ENCODE peak calls at places on chromosome 7, in seven cellular contexts. One of them, this sample, is unnamed.

GRCh38 chr7:45721949-45722598 is 147.9 kb downstream of the ADCY1 start:
- DNase-seq in heart right ventricle: no peak
- DNase-seq in stomach: no peak
- DNase-seq in CD4-positive, alpha-beta T cell: no peak
- DNase-seq in SK-N-SH: peak
- DNase-seq in HCT116: no peak
- DNase-seq in endothelial cell: no peak
- DNase-seq in this sample: no peak

GRCh38 chr7:65269150-65269856 is 104.4 kb upstream of the ZNF92 start:
- DNase-seq in heart right ventricle: peak
- DNase-seq in stomach: no peak
- DNase-seq in CD4-positive, alpha-beta T cell: peak
- DNase-seq in SK-N-SH: peak
- DNase-seq in HCT116: peak
- DNase-seq in endothelial cell: peak
- DNase-seq in this sample: peak

GRCh38 chr7:26372211-26372610 is 80.5 kb downstream of the SNX10 start:
- DNase-seq in heart right ventricle: no peak
- DNase-seq in stomach: no peak
- DNase-seq in CD4-positive, alpha-beta T cell: no peak
- DNase-seq in SK-N-SH: no peak
- DNase-seq in HCT116: no peak
- DNase-seq in endothelial cell: no peak
- DNase-seq in this sample: no peak

GRCh38 chr7:50748472-50748871 is 34.2 kb downstream of the GRB10 start:
- DNase-seq in heart right ventricle: no peak
- DNase-seq in stomach: no peak
- DNase-seq in CD4-positive, alpha-beta T cell: no peak
- DNase-seq in SK-N-SH: no peak
- DNase-seq in HCT116: no peak
- DNase-seq in endothelial cell: no peak
- DNase-seq in this sample: no peak

GRCh38 chr7:155230169-155230593 is 67.5 kb upstream of the INSIG1 start:
- DNase-seq in heart right ventricle: peak
- DNase-seq in stomach: no peak
- DNase-seq in CD4-positive, alpha-beta T cell: no peak
- DNase-seq in SK-N-SH: no peak
- DNase-seq in HCT116: peak
- DNase-seq in endothelial cell: no peak
- DNase-seq in this sample: no peak

GRCh38 chr7:25846722-25847121 is 305.3 kb upstream of the NFE2L3 start:
- DNase-seq in heart right ventricle: peak
- DNase-seq in stomach: peak
- DNase-seq in CD4-positive, alpha-beta T cell: no peak
- DNase-seq in SK-N-SH: peak
- DNase-seq in HCT116: no peak
- DNase-seq in endothelial cell: no peak
- DNase-seq in this sample: no peak

GRCh38 chr7:157890921-157891401 is 554.2 kb downstream of the DNAJB6 start:
- DNase-seq in heart right ventricle: no peak
- DNase-seq in stomach: no peak
- DNase-seq in CD4-positive, alpha-beta T cell: no peak
- DNase-seq in SK-N-SH: no peak
- DNase-seq in HCT116: no peak
- DNase-seq in endothelial cell: no peak
- DNase-seq in this sample: no peak

GRCh38 chr7:28750981-28751380 is 207.1 kb downstream of the TRIL start:
- DNase-seq in heart right ventricle: no peak
- DNase-seq in stomach: no peak
- DNase-seq in CD4-positive, alpha-beta T cell: no peak
- DNase-seq in SK-N-SH: no peak
- DNase-seq in HCT116: no peak
- DNase-seq in endothelial cell: no peak
- DNase-seq in this sample: no peak

GRCh38 chr7:33100770-33101169 is 8.4 kb downstream of the RP9 start:
- DNase-seq in heart right ventricle: no peak
- DNase-seq in stomach: no peak
- DNase-seq in CD4-positive, alpha-beta T cell: no peak
- DNase-seq in SK-N-SH: no peak
- DNase-seq in HCT116: no peak
- DNase-seq in endothelial cell: no peak
- DNase-seq in this sample: no peak

GRCh38 chr7:70887186-70887585 is 244.8 kb upstream of the GALNT17 start:
- DNase-seq in heart right ventricle: no peak
- DNase-seq in stomach: no peak
- DNase-seq in CD4-positive, alpha-beta T cell: no peak
- DNase-seq in SK-N-SH: no peak
- DNase-seq in HCT116: no peak
- DNase-seq in endothelial cell: no peak
- DNase-seq in this sample: no peak

GRCh38 chr7:23422904-23423303 is 47.4 kb downstream of the IGF2BP3 start:
- DNase-seq in heart right ventricle: no peak
- DNase-seq in stomach: peak
- DNase-seq in CD4-positive, alpha-beta T cell: no peak
- DNase-seq in SK-N-SH: no peak
- DNase-seq in HCT116: no peak
- DNase-seq in endothelial cell: no peak
- DNase-seq in this sample: no peak

GRCh38 chr7:36127075-36127740 is 25.8 kb upstream of the EEPD1 start:
- DNase-seq in heart right ventricle: no peak
- DNase-seq in stomach: no peak
- DNase-seq in CD4-positive, alpha-beta T cell: no peak
- DNase-seq in SK-N-SH: no peak
- DNase-seq in HCT116: no peak
- DNase-seq in endothelial cell: no peak
- DNase-seq in this sample: no peak

GRCh38 chr7:47478017-47478344 is 103.9 kb downstream of the TNS3 start:
- DNase-seq in heart right ventricle: no peak
- DNase-seq in stomach: no peak
- DNase-seq in CD4-positive, alpha-beta T cell: no peak
- DNase-seq in SK-N-SH: no peak
- DNase-seq in HCT116: no peak
- DNase-seq in endothelial cell: no peak
- DNase-seq in this sample: no peak

GRCh38 chr7:47481656-47482012 is 100.3 kb downstream of the TNS3 start:
- DNase-seq in heart right ventricle: no peak
- DNase-seq in stomach: no peak
- DNase-seq in CD4-positive, alpha-beta T cell: no peak
- DNase-seq in SK-N-SH: no peak
- DNase-seq in HCT116: no peak
- DNase-seq in endothelial cell: no peak
- DNase-seq in this sample: no peak

GRCh38 chr7:47478926-47479791 is 102.8 kb downstream of the TNS3 start:
- DNase-seq in heart right ventricle: no peak
- DNase-seq in stomach: no peak
- DNase-seq in CD4-positive, alpha-beta T cell: no peak
- DNase-seq in SK-N-SH: no peak
- DNase-seq in HCT116: no peak
- DNase-seq in endothelial cell: no peak
- DNase-seq in this sample: no peak

GRCh38 chr7:47480576-47481538 is 101.1 kb downstream of the TNS3 start:
- DNase-seq in heart right ventricle: no peak
- DNase-seq in stomach: no peak
- DNase-seq in CD4-positive, alpha-beta T cell: no peak
- DNase-seq in SK-N-SH: no peak
- DNase-seq in HCT116: no peak
- DNase-seq in endothelial cell: no peak
- DNase-seq in this sample: no peak

GRCh38 chr7:47479821-47480575 is 101.9 kb downstream of the TNS3 start:
- DNase-seq in heart right ventricle: no peak
- DNase-seq in stomach: no peak
- DNase-seq in CD4-positive, alpha-beta T cell: no peak
- DNase-seq in SK-N-SH: no peak
- DNase-seq in HCT116: no peak
- DNase-seq in endothelial cell: no peak
- DNase-seq in this sample: no peak
- TF ChIP-seq CTCF in heart right ventricle: no peak
- TF ChIP-seq CTCF in stomach: no peak
- TF ChIP-seq CTCF in CD4-positive, alpha-beta T cell: no peak
- TF ChIP-seq CTCF in SK-N-SH: no peak
- TF ChIP-seq CTCF in HCT116: no peak
- TF ChIP-seq CTCF in endothelial cell: no peak
- TF ChIP-seq CTCF in this sample: no peak

DNA sequence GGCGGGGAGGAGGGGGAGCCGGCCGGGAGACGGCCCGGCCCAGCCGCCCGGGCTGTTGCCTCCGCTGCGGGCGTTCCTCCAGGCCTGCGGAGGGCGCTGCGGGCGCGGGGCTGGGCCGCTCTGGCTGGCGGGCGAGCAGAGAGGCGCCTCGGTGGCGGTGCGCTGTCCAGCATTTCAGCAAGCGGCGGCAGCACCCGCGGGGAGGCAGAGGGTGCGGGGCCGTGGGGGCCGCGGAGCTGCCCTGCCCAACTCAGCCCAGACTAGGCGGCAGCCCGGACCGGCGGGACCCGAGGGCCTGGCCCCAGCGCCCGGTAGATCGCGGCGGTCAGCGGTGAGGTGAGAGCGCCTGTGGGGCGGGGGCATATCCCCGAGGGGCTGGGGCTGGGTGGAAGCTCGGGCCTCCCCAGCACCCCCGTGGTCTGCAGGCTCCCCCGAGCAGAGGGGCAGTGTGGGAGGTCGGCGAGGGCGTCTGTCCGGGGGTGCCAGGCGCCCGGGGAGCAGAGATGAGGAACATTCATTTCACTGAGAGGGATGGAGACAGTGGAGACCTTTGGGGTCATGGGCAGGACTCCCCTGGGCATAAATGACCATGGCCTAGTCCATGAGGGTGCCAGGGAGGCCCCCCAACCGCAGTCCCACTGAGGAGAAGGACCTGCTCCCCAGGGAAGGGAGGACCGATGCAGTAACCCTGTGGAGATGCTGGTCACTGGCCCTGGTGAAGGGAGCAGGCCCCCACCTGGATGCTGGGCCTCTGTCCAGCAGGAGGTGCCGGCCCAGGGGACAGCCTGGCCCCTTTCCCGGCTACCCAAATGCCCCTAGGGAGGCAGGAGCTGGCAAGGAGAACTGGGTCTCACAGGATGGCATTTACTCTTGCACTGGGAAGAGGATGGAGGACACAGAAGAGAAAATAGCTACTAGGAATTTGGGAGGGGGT is at the start of gene SRRM3:
- DNase-seq in heart right ventricle: peak
- DNase-seq in stomach: peak
- DNase-seq in CD4-positive, alpha-beta T cell: peak
- DNase-seq in SK-N-SH: peak
- DNase-seq in HCT116: peak
- DNase-seq in endothelial cell: peak
- DNase-seq in this sample: peak
- TF ChIP-seq CTCF in heart right ventricle: peak
- TF ChIP-seq CTCF in stomach: peak
- TF ChIP-seq CTCF in CD4-positive, alpha-beta T cell: peak
- TF ChIP-seq CTCF in SK-N-SH: peak
- TF ChIP-seq CTCF in HCT116: peak
- TF ChIP-seq CTCF in endothelial cell: peak
- TF ChIP-seq CTCF in this sample: peak

DNA sequence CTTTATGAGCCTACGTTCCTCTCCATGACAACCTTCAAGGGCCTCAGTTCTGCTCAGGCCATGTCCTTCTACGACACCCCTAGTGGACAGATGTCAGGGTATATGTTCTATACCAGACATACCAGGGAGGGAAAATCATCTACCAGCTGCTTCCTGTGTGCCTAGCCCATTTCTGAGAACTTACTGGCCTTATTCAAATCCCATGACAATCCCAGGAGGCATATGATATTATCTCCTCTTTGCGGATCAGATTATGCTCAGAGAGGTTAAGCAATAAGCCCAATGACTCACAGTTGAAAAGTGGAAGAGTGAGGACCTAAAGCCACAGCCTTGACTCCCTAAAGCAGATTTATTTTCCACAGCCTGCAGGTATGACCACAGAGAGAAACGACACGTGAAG is 139.3 kb downstream of the GLI3 start:
- DNase-seq in heart right ventricle: no peak
- DNase-seq in stomach: no peak
- DNase-seq in CD4-positive, alpha-beta T cell: no peak
- DNase-seq in SK-N-SH: no peak
- DNase-seq in HCT116: no peak
- DNase-seq in endothelial cell: no peak
- DNase-seq in this sample: no peak
- TF ChIP-seq CTCF in heart right ventricle: no peak
- TF ChIP-seq CTCF in stomach: no peak
- TF ChIP-seq CTCF in CD4-positive, alpha-beta T cell: no peak
- TF ChIP-seq CTCF in SK-N-SH: peak
- TF ChIP-seq CTCF in HCT116: peak
- TF ChIP-seq CTCF in endothelial cell: no peak
- TF ChIP-seq CTCF in this sample: peak

GRCh38 chr7:37604078-37604477 is 79.5 kb upstream of the GPR141 start:
- DNase-seq in heart right ventricle: no peak
- DNase-seq in stomach: no peak
- DNase-seq in CD4-positive, alpha-beta T cell: no peak
- DNase-seq in SK-N-SH: no peak
- DNase-seq in HCT116: no peak
- DNase-seq in endothelial cell: no peak
- DNase-seq in this sample: no peak
- TF ChIP-seq CTCF in heart right ventricle: no peak
- TF ChIP-seq CTCF in stomach: no peak
- TF ChIP-seq CTCF in CD4-positive, alpha-beta T cell: no peak
- TF ChIP-seq CTCF in SK-N-SH: no peak
- TF ChIP-seq CTCF in HCT116: no peak
- TF ChIP-seq CTCF in endothelial cell: no peak
- TF ChIP-seq CTCF in this sample: no peak

GRCh38 chr7:5625938-5626337 is 155.5 kb downstream of the RNF216 start:
- DNase-seq in heart right ventricle: no peak
- DNase-seq in stomach: no peak
- DNase-seq in CD4-positive, alpha-beta T cell: no peak
- DNase-seq in SK-N-SH: peak
- DNase-seq in HCT116: peak
- DNase-seq in endothelial cell: no peak
- DNase-seq in this sample: no peak
- TF ChIP-seq CTCF in heart right ventricle: no peak
- TF ChIP-seq CTCF in stomach: no peak
- TF ChIP-seq CTCF in CD4-positive, alpha-beta T cell: no peak
- TF ChIP-seq CTCF in SK-N-SH: peak
- TF ChIP-seq CTCF in HCT116: no peak
- TF ChIP-seq CTCF in endothelial cell: no peak
- TF ChIP-seq CTCF in this sample: no peak

This sample was measured in type B pancreatic cell.